ENCODE peak calls at places on chromosomes 13 and 19, in nine cellular contexts. U is tibial artery, D is GM06990, L is caudate nucleus, Y is IMR-90, M is germinal center, F is GM04503, V is dermis microvascular lymphatic vessel endothelial cell, S is GM23338. X is an unnamed sample.

GRCh38 chr13:80307401-80307987 is 33.4 kb downstream of the SPRY2 start:
- DNase-seq in U (no peak), D (no peak), L (no peak), Y (no peak), M (no peak), F (no peak), V (no peak), S (no peak), X (no peak)

GRCh38 chr13:32165791-32166190 is 134.2 kb downstream of the FRY start:
- DNase-seq in U (peak), D (peak), L (peak), Y (no peak), M (no peak), F (no peak), V (no peak), S (no peak), X (no peak)

GRCh38 chr19:51002542-51003311 is 1.3 kb upstream of the KLK8 start:
- DNase-seq in U (no peak), D (peak), L (no peak), Y (no peak), M (peak), F (no peak), V (no peak), S (peak), X (no peak)

GRCh38 chr19:390386-391198 is 18.4 kb downstream of the C2CD4C start:
- DNase-seq in U (no peak), D (no peak), L (no peak), Y (no peak), M (no peak), F (no peak), V (no peak), S (no peak), X (no peak)

GRCh38 chr19:22784051-22784450 is at the start of gene ZNF99:
- DNase-seq in U (peak), D (no peak), L (peak), Y (no peak), M (no peak), F (no peak), V (no peak), S (no peak), X (no peak)

GRCh38 chr13:65032825-65033224 is 2197.3 kb downstream of the PCDH9 start:
- DNase-seq in U (no peak), D (no peak), L (no peak), Y (no peak), M (no peak), F (no peak), V (no peak), S (no peak), X (no peak)

GRCh38 chr13:73416093-73416492 is 357.3 kb downstream of the KLF5 start:
- DNase-seq in U (no peak), D (no peak), L (no peak), Y (no peak), M (no peak), F (peak), V (no peak), S (no peak), X (no peak)

GRCh38 chr19:2544576-2545415 is 68.9 kb downstream of the GADD45B start:
- DNase-seq in U (no peak), D (no peak), L (no peak), Y (no peak), M (no peak), F (no peak), V (no peak), S (no peak), X (no peak)

GRCh38 chr19:50723069-50723468 is at the start of gene CLEC11A:
- DNase-seq in U (peak), D (no peak), L (no peak), Y (peak), M (no peak), F (peak), V (no peak), S (peak), X (no peak)

GRCh38 chr19:14005381-14006084 is 587 bp downstream of the RFX1 start:
- DNase-seq in U (peak), D (peak), L (peak), Y (peak), M (peak), F (no peak), V (peak), S (peak), X (no peak)

GRCh38 chr13:37617162-37617561 is 18.6 kb upstream of the POSTN start:
- DNase-seq in U (no peak), D (no peak), L (no peak), Y (peak), M (no peak), F (peak), V (peak), S (peak), X (no peak)

GRCh38 chr13:45255253-45255987 is 54.6 kb upstream of the KCTD4 start:
- DNase-seq in U (no peak), D (no peak), L (no peak), Y (no peak), M (no peak), F (no peak), V (no peak), S (no peak), X (no peak)

GRCh38 chr13:78370231-78370630 is 233.1 kb downstream of the POU4F1 start:
- DNase-seq in U (no peak), D (no peak), L (no peak), Y (no peak), M (no peak), F (no peak), V (no peak), S (no peak), X (no peak)

GRCh38 chr13:46094478-46094877 is 10.4 kb downstream of the CPB2 start:
- DNase-seq in U (no peak), D (no peak), L (no peak), Y (no peak), M (no peak), F (no peak), V (no peak), S (no peak), X (no peak)

GRCh38 chr19:44748426-44749254 is at the start of gene BCL3:
- DNase-seq in U (peak), D (peak), L (no peak), Y (no peak), M (peak), F (no peak), V (no peak), S (peak), X (no peak)

GRCh38 chr13:47933688-47934011 is 67.4 kb downstream of the SUCLA2 start:
- DNase-seq in U (no peak), D (no peak), L (no peak), Y (peak), M (no peak), F (no peak), V (no peak), S (no peak), X (no peak)

GRCh38 chr13:94620286-94620896 is 18.7 kb downstream of the GPR180 start:
- DNase-seq in U (no peak), D (no peak), L (no peak), Y (peak), M (peak), F (no peak), V (peak), S (peak), X (no peak)

GRCh38 chr19:5083547-5083965 is 114.6 kb downstream of the KDM4B start:
- DNase-seq in U (peak), D (no peak), L (no peak), Y (no peak), M (no peak), F (no peak), V (no peak), S (no peak), X (no peak)

GRCh38 chr19:30719189-30719990 is 347.2 kb downstream of the ZNF536 start:
- DNase-seq in U (no peak), D (no peak), L (peak), Y (no peak), M (peak), F (no peak), V (no peak), S (peak), X (no peak)

GRCh38 chr19:9912551-9913236 is 23.6 kb downstream of the OLFM2 start:
- DNase-seq in U (no peak), D (no peak), L (no peak), Y (no peak), M (no peak), F (no peak), V (no peak), S (no peak), X (no peak)

GRCh38 chr19:32624410-32624809 is 43.4 kb downstream of the PDCD5 start:
- DNase-seq in U (no peak), D (no peak), L (no peak), Y (no peak), M (no peak), F (no peak), V (no peak), S (no peak), X (no peak)

GRCh38 chr19:13398780-13399726 is 107.2 kb downstream of the CACNA1A start:
- DNase-seq in U (no peak), D (no peak), L (no peak), Y (peak), M (no peak), F (peak), V (peak), S (no peak), X (no peak)

GRCh38 chr13:41941174-41941573 is 19.7 kb downstream of the VWA8 start:
- DNase-seq in U (no peak), D (no peak), L (no peak), Y (peak), M (no peak), F (no peak), V (no peak), S (no peak), X (no peak)

GRCh38 chr13:27919299-27919933 is 384 bp upstream of the PDX1 start:
- DNase-seq in U (no peak), D (no peak), L (no peak), Y (no peak), M (peak), F (no peak), V (no peak), S (no peak), X (no peak)

GRCh38 chr13:28353679-28354078 is 141.2 kb downstream of the FLT1 start:
- DNase-seq in U (no peak), D (no peak), L (no peak), Y (no peak), M (no peak), F (no peak), V (peak), S (no peak), X (no peak)

GRCh38 chr19:35431147-35431807 is 16.8 kb upstream of the FFAR2 start:
- DNase-seq in U (no peak), D (no peak), L (no peak), Y (no peak), M (no peak), F (no peak), V (no peak), S (no peak), X (no peak)

GRCh38 chr19:44796701-44797115 is 12.2 kb upstream of the BCAM start:
- DNase-seq in U (no peak), D (no peak), L (no peak), Y (peak), M (no peak), F (no peak), V (peak), S (peak), X (no peak)

GRCh38 chr19:10682397-10683063 is 18.7 kb upstream of the QTRT1 start:
- DNase-seq in U (no peak), D (no peak), L (no peak), Y (no peak), M (no peak), F (no peak), V (no peak), S (no peak), X (no peak)

GRCh38 chr13:75934889-75935288 is 298.8 kb downstream of the LMO7 start:
- DNase-seq in U (no peak), D (no peak), L (no peak), Y (peak), M (no peak), F (peak), V (no peak), S (no peak), X (no peak)

X was measured in vagina.